ENCODE peak calls at places on chromosomes 1 and 21, in five cellular contexts. One of them, this sample, is unnamed.

GRCh38 chr1:6041432-6042062 is 4.1 kb upstream of the KCNAB2 start:
- DNase-seq in IMR-90: no peak
- DNase-seq in heart left ventricle: no peak
- DNase-seq in A549: peak
- DNase-seq in Peyer's patch: no peak
- DNase-seq in this sample: no peak

GRCh38 chr1:23216771-23217420 is 406 bp downstream of the HTR1D start:
- DNase-seq in A549: no peak
- DNase-seq in IMR-90: no peak
- DNase-seq in Peyer's patch: no peak
- DNase-seq in heart left ventricle: no peak
- DNase-seq in this sample: no peak

GRCh38 chr1:11746092-11746491 is 10.2 kb downstream of the AGTRAP start:
- DNase-seq in A549: no peak
- DNase-seq in IMR-90: peak
- DNase-seq in heart left ventricle: no peak
- DNase-seq in Peyer's patch: no peak
- DNase-seq in this sample: no peak

GRCh38 chr21:45383111-45383614 is 21.8 kb upstream of the COL18A1 start:
- DNase-seq in heart left ventricle: peak
- DNase-seq in Peyer's patch: no peak
- DNase-seq in A549: no peak
- DNase-seq in IMR-90: no peak
- DNase-seq in this sample: no peak

GRCh38 chr1:39683591-39684312 is 7.5 kb downstream of the HPCAL4 start:
- DNase-seq in A549: no peak
- DNase-seq in heart left ventricle: no peak
- DNase-seq in Peyer's patch: no peak
- DNase-seq in IMR-90: no peak
- DNase-seq in this sample: no peak

GRCh38 chr1:230572121-230573083 is 69.9 kb upstream of the COG2 start:
- DNase-seq in A549: no peak
- DNase-seq in heart left ventricle: no peak
- DNase-seq in Peyer's patch: no peak
- DNase-seq in IMR-90: no peak
- DNase-seq in this sample: no peak

GRCh38 chr1:84603941-84604830 is 29.9 kb upstream of the CTBS start:
- DNase-seq in heart left ventricle: peak
- DNase-seq in Peyer's patch: no peak
- DNase-seq in A549: no peak
- DNase-seq in IMR-90: peak
- DNase-seq in this sample: no peak

GRCh38 chr1:184143449-184143848 is 91.9 kb downstream of the TSEN15 start:
- DNase-seq in A549: no peak
- DNase-seq in heart left ventricle: no peak
- DNase-seq in IMR-90: peak
- DNase-seq in Peyer's patch: no peak
- DNase-seq in this sample: no peak

GRCh38 chr1:61910035-61910434 is 167.8 kb downstream of the PATJ start:
- DNase-seq in IMR-90: no peak
- DNase-seq in heart left ventricle: no peak
- DNase-seq in Peyer's patch: no peak
- DNase-seq in A549: no peak
- DNase-seq in this sample: no peak

GRCh38 chr1:29234471-29234870 is 1.9 kb upstream of the PTPRU start:
- DNase-seq in A549: no peak
- DNase-seq in Peyer's patch: no peak
- DNase-seq in heart left ventricle: no peak
- DNase-seq in IMR-90: no peak
- DNase-seq in this sample: no peak

GRCh38 chr1:36913523-36914060 is 120.7 kb downstream of the GRIK3 start:
- DNase-seq in IMR-90: no peak
- DNase-seq in A549: no peak
- DNase-seq in heart left ventricle: no peak
- DNase-seq in Peyer's patch: no peak
- DNase-seq in this sample: no peak

GRCh38 chr1:8412183-8412831 is 94.4 kb downstream of the SLC45A1 start:
- DNase-seq in Peyer's patch: no peak
- DNase-seq in IMR-90: peak
- DNase-seq in A549: no peak
- DNase-seq in heart left ventricle: no peak
- DNase-seq in this sample: no peak

GRCh38 chr1:5917591-5918274 is 74.5 kb downstream of the NPHP4 start:
- DNase-seq in heart left ventricle: no peak
- DNase-seq in Peyer's patch: no peak
- DNase-seq in IMR-90: no peak
- DNase-seq in A549: no peak
- DNase-seq in this sample: no peak

GRCh38 chr1:179016694-179017382 is 8.9 kb upstream of the FAM20B start:
- DNase-seq in IMR-90: peak
- DNase-seq in heart left ventricle: peak
- DNase-seq in A549: peak
- DNase-seq in Peyer's patch: peak
- DNase-seq in this sample: peak

GRCh38 chr1:89733748-89734147 is 87.1 kb upstream of the LRRC8D start:
- DNase-seq in heart left ventricle: no peak
- DNase-seq in Peyer's patch: no peak
- DNase-seq in A549: no peak
- DNase-seq in IMR-90: no peak
- DNase-seq in this sample: no peak

GRCh38 chr21:44991538-44992483 is 52.0 kb downstream of the SLX9 start:
- DNase-seq in Peyer's patch: no peak
- DNase-seq in A549: no peak
- DNase-seq in IMR-90: peak
- DNase-seq in heart left ventricle: no peak
- DNase-seq in this sample: peak

GRCh38 chr1:4877426-4877825 is 223.0 kb downstream of the AJAP1 start:
- DNase-seq in A549: no peak
- DNase-seq in IMR-90: no peak
- DNase-seq in Peyer's patch: no peak
- DNase-seq in heart left ventricle: no peak
- DNase-seq in this sample: no peak

GRCh38 chr1:52579415-52579814 is 22.8 kb upstream of the GPX7 start:
- DNase-seq in A549: no peak
- DNase-seq in heart left ventricle: no peak
- DNase-seq in IMR-90: peak
- DNase-seq in Peyer's patch: no peak
- DNase-seq in this sample: no peak

GRCh38 chr1:152442765-152443164 is 28.7 kb upstream of the CRNN start:
- DNase-seq in Peyer's patch: no peak
- DNase-seq in A549: no peak
- DNase-seq in heart left ventricle: peak
- DNase-seq in IMR-90: no peak
- DNase-seq in this sample: no peak

GRCh38 chr21:15823486-15824150 is 93.8 kb downstream of the USP25 start:
- DNase-seq in A549: no peak
- DNase-seq in heart left ventricle: no peak
- DNase-seq in Peyer's patch: no peak
- DNase-seq in IMR-90: no peak
- DNase-seq in this sample: no peak

GRCh38 chr1:6984996-6985395 is 199.7 kb downstream of the CAMTA1 start:
- DNase-seq in A549: no peak
- DNase-seq in heart left ventricle: no peak
- DNase-seq in Peyer's patch: no peak
- DNase-seq in IMR-90: no peak
- DNase-seq in this sample: no peak

GRCh38 chr1:49102752-49103151 is 326.1 kb upstream of the BEND5 start:
- DNase-seq in heart left ventricle: no peak
- DNase-seq in IMR-90: no peak
- DNase-seq in Peyer's patch: no peak
- DNase-seq in A549: no peak
- DNase-seq in this sample: no peak

GRCh38 chr1:8945568-8945967 is at the start of gene CA6:
- DNase-seq in A549: no peak
- DNase-seq in Peyer's patch: no peak
- DNase-seq in IMR-90: no peak
- DNase-seq in heart left ventricle: no peak
- DNase-seq in this sample: no peak

GRCh38 chr1:98045211-98046030 is 124.6 kb upstream of the DPYD start:
- DNase-seq in heart left ventricle: no peak
- DNase-seq in A549: peak
- DNase-seq in IMR-90: peak
- DNase-seq in Peyer's patch: no peak
- DNase-seq in this sample: peak

GRCh38 chr1:165187020-165187628 is 169.4 kb downstream of the LMX1A start:
- DNase-seq in IMR-90: no peak
- DNase-seq in Peyer's patch: no peak
- DNase-seq in A549: no peak
- DNase-seq in heart left ventricle: no peak
- DNase-seq in this sample: no peak

GRCh38 chr1:195934839-195935557 is 673.2 kb downstream of the KCNT2 start:
- DNase-seq in heart left ventricle: no peak
- DNase-seq in IMR-90: no peak
- DNase-seq in A549: no peak
- DNase-seq in Peyer's patch: no peak
- DNase-seq in this sample: no peak

DNA sequence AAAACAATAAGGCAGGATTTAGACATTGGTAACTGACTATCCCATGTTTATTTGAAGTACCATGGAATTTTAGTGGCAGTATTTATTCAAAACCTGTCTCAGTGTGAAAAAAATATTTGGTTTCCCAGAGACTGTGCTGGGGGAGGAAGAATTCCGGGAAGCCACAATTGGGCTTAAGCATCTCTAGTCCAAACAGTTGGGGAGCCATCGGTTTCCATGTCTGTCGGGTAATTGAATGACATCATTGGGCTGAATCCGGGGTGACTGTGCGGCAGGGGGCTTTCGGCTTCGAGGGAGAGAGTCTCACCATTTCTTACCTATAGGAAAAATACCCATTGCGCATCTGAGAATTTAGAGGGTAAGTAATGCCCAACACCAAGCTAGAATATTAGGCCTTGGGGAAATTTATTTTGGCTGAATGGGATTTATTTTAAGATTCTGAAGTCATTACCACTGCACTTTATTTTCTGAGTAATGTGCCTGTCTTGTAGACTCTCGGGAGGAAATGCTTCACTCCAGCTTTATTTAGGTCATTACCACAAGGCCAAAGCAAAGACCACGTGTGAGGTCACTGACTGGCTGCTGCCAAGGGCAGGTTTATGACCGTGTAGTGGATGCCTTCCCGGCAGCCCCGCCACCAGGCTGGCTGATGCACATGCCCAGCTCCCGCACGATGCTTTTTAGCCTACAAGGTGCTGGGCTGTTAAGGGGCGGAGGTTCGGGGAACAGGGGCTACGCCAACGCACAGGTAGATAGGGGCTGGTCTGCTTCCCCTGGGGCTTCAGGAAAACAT is 23.1 kb upstream of the UMODL1 start:
- DNase-seq in A549: no peak
- DNase-seq in heart left ventricle: peak
- DNase-seq in IMR-90: peak
- DNase-seq in Peyer's patch: no peak
- DNase-seq in this sample: no peak
- TF ChIP-seq CTCF in A549: no peak
- TF ChIP-seq CTCF in heart left ventricle: peak
- TF ChIP-seq CTCF in IMR-90: peak
- TF ChIP-seq CTCF in Peyer's patch: no peak
- TF ChIP-seq CTCF in this sample: no peak

DNA sequence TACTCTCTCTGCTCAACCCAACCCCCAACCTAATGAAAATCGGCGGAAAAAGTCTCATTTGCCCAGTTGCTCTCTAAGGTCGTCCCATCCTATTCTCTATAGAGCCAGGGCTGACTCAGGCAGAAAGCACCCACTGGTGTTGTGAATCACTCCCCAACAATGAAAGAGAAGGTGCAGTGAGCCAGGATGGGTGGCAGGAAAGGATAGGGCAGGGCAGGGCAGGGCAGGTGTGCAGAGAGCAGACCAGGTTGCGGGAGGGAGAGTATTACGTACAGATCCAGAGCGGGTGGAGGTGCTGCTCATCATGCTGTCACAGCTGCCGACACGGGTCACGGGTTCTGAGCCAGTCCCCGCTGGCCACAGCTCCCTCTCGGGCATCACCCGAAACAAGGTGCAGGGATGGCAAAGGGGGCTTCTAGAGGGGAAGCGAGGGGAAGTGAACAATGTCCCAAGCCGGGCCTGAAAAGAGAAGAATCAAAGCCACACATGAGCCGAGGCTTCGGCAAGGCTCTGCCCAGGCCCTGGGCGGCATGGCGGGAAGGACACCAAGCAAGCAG is 5.3 kb downstream of the C1orf116 start:
- DNase-seq in IMR-90: peak
- DNase-seq in heart left ventricle: no peak
- DNase-seq in Peyer's patch: no peak
- DNase-seq in A549: peak
- DNase-seq in this sample: no peak
- TF ChIP-seq POLR2A in IMR-90: no peak
- TF ChIP-seq POLR2A in heart left ventricle: no peak
- TF ChIP-seq POLR2A in Peyer's patch: peak
- TF ChIP-seq POLR2A in A549: no peak
- TF ChIP-seq POLR2A in this sample: no peak

GRCh38 chr1:76040327-76040868 is 34.1 kb upstream of the ST6GALNAC3 start:
- DNase-seq in A549: no peak
- DNase-seq in heart left ventricle: no peak
- DNase-seq in IMR-90: no peak
- DNase-seq in Peyer's patch: no peak
- DNase-seq in this sample: no peak
- H3K27ac ChIP-seq in A549: no peak
- H3K27ac ChIP-seq in heart left ventricle: no peak
- H3K27ac ChIP-seq in IMR-90: no peak
- H3K27ac ChIP-seq in Peyer's patch: no peak
- H3K27ac ChIP-seq in this sample: no peak

DNA sequence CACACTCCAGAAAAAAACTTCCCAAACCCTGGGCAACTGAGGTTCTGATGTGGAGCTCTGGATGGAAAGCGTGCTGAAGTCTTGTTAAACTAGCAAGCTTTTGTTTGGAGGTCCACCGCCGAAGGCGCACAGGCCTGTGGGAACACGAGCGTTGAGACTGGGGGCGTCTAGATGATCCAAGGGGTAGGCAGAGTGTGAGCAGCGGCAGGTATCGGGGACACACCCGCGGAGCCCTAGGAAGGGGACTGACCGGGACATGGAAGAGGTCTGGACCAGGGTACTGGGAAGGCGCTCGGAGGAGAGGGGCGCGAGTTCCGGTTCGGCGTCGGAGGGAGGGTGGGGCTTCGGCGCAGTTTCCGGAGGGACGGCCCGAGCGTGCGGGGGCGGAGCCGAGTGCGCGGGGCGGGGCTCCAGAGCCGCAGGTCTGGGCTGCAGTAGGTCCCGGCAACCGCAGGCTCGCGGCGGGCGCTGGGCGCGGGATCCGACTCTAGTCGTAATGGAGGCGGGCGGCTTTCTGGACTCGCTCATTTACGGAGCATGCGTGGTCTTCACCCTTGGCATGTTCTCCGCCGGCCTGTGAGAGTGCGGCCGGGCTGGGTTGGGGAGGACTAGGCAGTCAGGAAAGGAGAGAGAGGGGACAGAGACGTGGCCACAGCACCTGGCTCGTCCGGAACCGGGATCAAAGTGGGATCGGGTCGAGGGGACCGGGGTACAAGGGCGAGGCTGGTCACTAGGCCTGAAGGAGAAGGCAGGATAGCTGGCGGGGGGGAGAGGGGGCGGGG is at the start of gene SLC50A1:
- DNase-seq in A549: peak
- DNase-seq in Peyer's patch: peak
- DNase-seq in IMR-90: peak
- DNase-seq in heart left ventricle: peak
- DNase-seq in this sample: peak
- TF ChIP-seq CTCF in A549: no peak
- TF ChIP-seq CTCF in Peyer's patch: no peak
- TF ChIP-seq CTCF in IMR-90: peak
- TF ChIP-seq CTCF in heart left ventricle: peak
- TF ChIP-seq CTCF in this sample: peak